ENCODE peak calls at places on chromosomes 12 and 14, in nine cellular contexts. R, V, L, D, C, Z, M, F and Y are unnamed samples.

GRCh38 chr14:34325493-34325892 is 136.5 kb downstream of the SPTSSA start:
- DNase-seq in R (no peak), V (no peak), L (no peak), D (no peak), C (no peak), Z (no peak), M (no peak), F (no peak), Y (no peak)

GRCh38 chr14:89926709-89927108 is 27.8 kb downstream of the EFCAB11 start:
- DNase-seq in R (peak; percentile 47), V (no peak), L (no peak), D (peak; percentile 36), C (no peak), Z (no peak), M (peak; percentile 24), F (no peak), Y (no peak)

GRCh38 chr12:2009623-2010022 is 5.4 kb upstream of the DCP1B start:
- DNase-seq in R (no peak), V (no peak), L (no peak), D (no peak), C (no peak), Z (no peak), M (peak; percentile 62), F (no peak), Y (no peak)

GRCh38 chr12:3680919-3681594 is 71.9 kb downstream of the CRACR2A start:
- DNase-seq in R (no peak), V (no peak), L (peak; percentile 75), D (no peak), C (peak; percentile 64), Z (no peak), M (no peak), F (peak; percentile 71), Y (no peak)

GRCh38 chr14:75401356-75401755 is 26.5 kb upstream of the JDP2 start:
- DNase-seq in R (peak; percentile 8), V (no peak), L (no peak), D (no peak), C (no peak), Z (peak; percentile 84), M (no peak), F (no peak), Y (no peak)

GRCh38 chr14:49879683-49880204 is 13.1 kb upstream of the ARF6 start:
- DNase-seq in R (peak; percentile 54), V (peak; percentile 59), L (peak; percentile 53), D (peak; percentile 34), C (peak; percentile 51), Z (peak; percentile 86), M (peak; percentile 80), F (no peak), Y (peak; percentile 54)

GRCh38 chr12:28550757-28551381 is 360.6 kb downstream of the CCDC91 start:
- DNase-seq in R (peak; percentile 86), V (peak; percentile 7), L (no peak), D (peak; percentile 81), C (no peak), Z (no peak), M (peak; percentile 16), F (no peak), Y (no peak)

GRCh38 chr12:11805043-11805442 is 155.6 kb downstream of the ETV6 start:
- DNase-seq in R (no peak), V (no peak), L (no peak), D (no peak), C (no peak), Z (no peak), M (no peak), F (no peak), Y (no peak)

GRCh38 chr14:43003845-43004244 is 1397.2 kb downstream of the LRFN5 start:
- DNase-seq in R (peak; percentile 1), V (no peak), L (no peak), D (peak; percentile 6), C (no peak), Z (no peak), M (peak; percentile 13), F (no peak), Y (no peak)

GRCh38 chr12:111287125-111287900 is 81.6 kb downstream of the PHETA1 start:
- DNase-seq in R (no peak), V (no peak), L (no peak), D (no peak), C (no peak), Z (no peak), M (no peak), F (no peak), Y (no peak)

GRCh38 chr12:88559199-88559598 is 21.1 kb downstream of the KITLG start:
- DNase-seq in R (no peak), V (no peak), L (no peak), D (no peak), C (no peak), Z (peak; percentile 55), M (no peak), F (no peak), Y (no peak)

GRCh38 chr12:88562151-88562550 is 18.1 kb downstream of the KITLG start:
- DNase-seq in R (no peak), V (no peak), L (no peak), D (no peak), C (no peak), Z (no peak), M (no peak), F (no peak), Y (no peak)

GRCh38 chr12:88558341-88558867 is 21.9 kb downstream of the KITLG start:
- DNase-seq in R (no peak), V (no peak), L (no peak), D (no peak), C (no peak), Z (no peak), M (no peak), F (no peak), Y (no peak)

GRCh38 chr12:88562846-88563582 is 17.3 kb downstream of the KITLG start:
- DNase-seq in R (peak; percentile 65), V (no peak), L (no peak), D (peak; percentile 54), C (no peak), Z (no peak), M (no peak), F (no peak), Y (no peak)

GRCh38 chr12:88559772-88560171 is 20.5 kb downstream of the KITLG start:
- DNase-seq in R (no peak), V (no peak), L (no peak), D (no peak), C (no peak), Z (no peak), M (no peak), F (no peak), Y (no peak)
- H3K4me3 ChIP-seq in R (no peak overlapping the region), V (no peak overlapping the region), L (no peak overlapping the region), D (no peak overlapping the region), C (no peak overlapping the region), Z (no peak overlapping the region), M (no peak overlapping the region), F (no peak overlapping the region), Y (no peak overlapping the region)

GRCh38 chr14:21911877-21912276 is 238.3 kb upstream of the OR4E1 start:
- DNase-seq in R (no peak), V (no peak), L (no peak), D (no peak), C (no peak), Z (no peak), M (no peak), F (no peak), Y (no peak)

GRCh38 chr14:21917699-21918436 is 244.2 kb upstream of the OR4E1 start:
- DNase-seq in R (peak; percentile 41), V (peak; percentile 43), L (no peak), D (peak; percentile 8), C (peak; percentile 53), Z (peak; percentile 68), M (peak; percentile 56), F (no peak), Y (peak; percentile 43)

GRCh38 chr14:21915814-21916213 is 242.2 kb upstream of the OR4E1 start:
- DNase-seq in R (no peak), V (no peak), L (no peak), D (no peak), C (peak; percentile 77), Z (no peak), M (peak; percentile 40), F (no peak), Y (no peak)

GRCh38 chr14:21910260-21910659 is 236.6 kb upstream of the OR4E1 start:
- DNase-seq in R (no peak), V (no peak), L (no peak), D (no peak), C (no peak), Z (no peak), M (no peak), F (no peak), Y (no peak)

GRCh38 chr14:21913759-21914158 is 240.1 kb upstream of the OR4E1 start:
- DNase-seq in R (peak; percentile 38), V (peak; percentile 48), L (peak; percentile 52), D (peak; percentile 1), C (peak; percentile 69), Z (peak; percentile 90), M (peak; percentile 90), F (no peak), Y (peak; percentile 77)
- TF ChIP-seq CTCF in R (peak; percentile 37), V (peak; percentile 66), L (peak; percentile 49), D (peak; percentile 48), C (peak; percentile 41), Z (peak; percentile 89), M (peak; percentile 81), F (no peak), Y (peak; percentile 89)

GRCh38 chr14:106023411-106023810 is 497.0 kb downstream of the TMEM121 start:
- DNase-seq in R (no peak), V (no peak), L (no peak), D (no peak), C (no peak), Z (no peak), M (no peak), F (no peak), Y (no peak)
- H3K9me3 ChIP-seq in R (peaks cover 3% of the 10 kb centered on the region), V (no peaks in the 10 kb centered on the region), L (no peaks in the 10 kb centered on the region), D (no peaks in the 10 kb centered on the region), C (no peaks in the 10 kb centered on the region), Z (peaks cover 11% of the 10 kb centered on the region), M (no peaks in the 10 kb centered on the region), F (no peaks in the 10 kb centered on the region), Y (no peaks in the 10 kb centered on the region)

DNA sequence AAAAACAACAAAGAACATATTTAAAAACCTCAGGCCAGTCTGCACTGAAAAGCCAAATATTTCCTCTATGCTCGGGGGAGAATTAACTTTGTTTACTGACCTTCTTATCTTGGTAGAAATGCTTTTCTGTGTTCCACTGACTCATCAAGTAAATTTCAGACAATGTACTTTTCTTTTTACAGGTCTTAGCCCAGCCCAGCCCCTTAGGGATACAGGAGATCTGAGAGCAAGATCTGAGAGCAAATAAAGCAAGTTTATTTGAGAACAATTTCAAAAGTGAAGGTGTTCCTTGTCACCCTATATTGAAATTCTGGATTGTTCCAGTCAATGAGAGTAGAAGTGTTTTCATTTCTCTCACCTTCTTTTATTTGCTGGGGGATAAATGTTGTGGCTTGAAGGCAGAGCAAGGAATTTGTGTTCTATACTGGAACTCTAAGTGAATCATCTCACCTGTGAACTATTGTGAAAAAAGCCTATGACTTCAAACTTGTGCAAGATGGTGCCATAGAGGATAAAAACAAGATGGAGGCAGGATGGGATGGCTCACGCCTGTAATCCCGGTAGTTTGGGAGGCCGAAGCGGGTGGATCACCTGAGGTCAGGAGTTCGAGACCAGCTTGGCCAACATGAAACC is 7.9 kb upstream of the GPRC5A start:
- DNase-seq in R (peak; percentile 79), V (peak; percentile 31), L (no peak), D (peak; percentile 85), C (peak; percentile 47), Z (no peak), M (peak; percentile 77), F (no peak), Y (no peak)
- H3K4me3 ChIP-seq in R (no peak overlapping the region), V (no peak overlapping the region), L (no peak overlapping the region), D (no peak overlapping the region), C (no peak overlapping the region), Z (no peak overlapping the region), M (no peak overlapping the region), F (no peak overlapping the region), Y (no peak overlapping the region)